ENCODE peak calls at places on chromosomes 5 and 9, in seven cellular contexts. J is kidney, A is IMR-90, F is Peyer's patch, B is ovary, V is lower lobe of right lung, Y is spleen. O is an unnamed sample.

GRCh38 chr5:131947445-131947844 is 2.0 kb upstream of the MEIKIN start:
- DNase-seq in B (no peak), A (no peak), J (no peak), F (no peak), V (no peak), Y (no peak), O (no peak)

GRCh38 chr9:4886698-4887097 is 94.0 kb downstream of the RCL1 start:
- DNase-seq in F (no peak), B (no peak), A (no peak), V (no peak), Y (no peak), J (no peak), O (no peak)

GRCh38 chr5:35852084-35852734 is 4.5 kb upstream of the IL7R start:
- DNase-seq in B (no peak), V (no peak), F (no peak), Y (no peak), J (no peak), A (peak), O (no peak)

GRCh38 chr5:94575196-94575595 is 43.2 kb downstream of the KIAA0825 start:
- DNase-seq in B (no peak), V (no peak), Y (no peak), F (no peak), J (no peak), A (no peak), O (no peak)

GRCh38 chr5:68070641-68071191 is 144.8 kb upstream of the PIK3R1 start:
- DNase-seq in J (no peak), F (no peak), A (no peak), B (no peak), Y (no peak), V (no peak), O (no peak)

GRCh38 chr5:112555691-112556090 is 136.6 kb upstream of the EPB41L4A start:
- DNase-seq in V (no peak), J (no peak), A (peak), B (no peak), Y (no peak), F (no peak), O (no peak)

GRCh38 chr5:35319231-35320002 is 89.1 kb upstream of the PRLR start:
- DNase-seq in A (peak), V (peak), J (peak), Y (no peak), B (no peak), F (peak), O (peak)

GRCh38 chr9:17269799-17270198 is 135.0 kb downstream of the CNTLN start:
- DNase-seq in J (no peak), Y (no peak), F (no peak), A (no peak), B (no peak), V (no peak), O (no peak)

GRCh38 chr9:80899208-80899607 is 790.1 kb downstream of the TLE1 start:
- DNase-seq in Y (no peak), J (no peak), V (no peak), B (no peak), A (peak), F (no peak), O (no peak)

GRCh38 chr5:115414406-115415142 is 118.1 kb upstream of the CCDC112 start:
- DNase-seq in F (peak), V (peak), B (no peak), Y (no peak), J (no peak), A (peak), O (peak)

GRCh38 chr9:80622508-80622907 is 1050.7 kb downstream of the TLE4 start:
- DNase-seq in F (no peak), Y (no peak), B (no peak), A (no peak), J (no peak), V (no peak), O (no peak)

GRCh38 chr5:111968459-111968858 is 211.5 kb upstream of the NREP start:
- DNase-seq in F (no peak), B (no peak), J (no peak), A (peak), V (no peak), Y (no peak), O (no peak)

GRCh38 chr5:32506251-32506661 is 61.7 kb upstream of the ZFR start:
- DNase-seq in Y (no peak), B (no peak), J (no peak), V (no peak), F (no peak), A (peak), O (no peak)

GRCh38 chr9:13110766-13111400 is 168.6 kb downstream of the MPDZ start:
- DNase-seq in F (no peak), B (peak), J (no peak), V (no peak), A (no peak), Y (no peak), O (no peak)

GRCh38 chr9:89608646-89609335 is 4.0 kb downstream of the GADD45G start:
- DNase-seq in A (no peak), Y (no peak), J (no peak), B (peak), V (no peak), F (no peak), O (no peak)

GRCh38 chr5:72358925-72359324 is 38.8 kb downstream of the PTCD2 start:
- DNase-seq in B (no peak), V (no peak), Y (no peak), A (no peak), F (no peak), J (no peak), O (no peak)

GRCh38 chr9:92341578-92341977 is 15.8 kb downstream of the CENPP start:
- DNase-seq in V (no peak), B (no peak), F (no peak), J (no peak), Y (no peak), A (no peak), O (no peak)

GRCh38 chr5:149228610-149229297 is 42.9 kb upstream of the AFAP1L1 start:
- DNase-seq in V (no peak), Y (no peak), B (no peak), J (no peak), F (peak), A (peak), O (peak)

GRCh38 chr9:93464395-93464794 is 11.0 kb upstream of the FAM120AOS start:
- DNase-seq in Y (no peak), B (no peak), V (no peak), A (no peak), J (no peak), F (no peak), O (no peak)

GRCh38 chr5:95626701-95627100 is 6.8 kb downstream of the GPR150 start:
- DNase-seq in B (no peak), V (no peak), J (no peak), Y (no peak), A (no peak), F (no peak), O (no peak)

GRCh38 chr5:97231025-97231636 is 48.1 kb upstream of the RIOK2 start:
- DNase-seq in Y (no peak), J (no peak), B (no peak), A (peak), F (peak), V (no peak), O (peak)

GRCh38 chr5:33180900-33181299 is 259.9 kb upstream of the TARS1 start:
- DNase-seq in B (no peak), A (peak), Y (no peak), J (no peak), F (no peak), V (no peak), O (no peak)

GRCh38 chr9:10232352-10232930 is 380.4 kb downstream of the PTPRD start:
- DNase-seq in A (peak), J (no peak), F (no peak), Y (no peak), B (no peak), V (no peak), O (no peak)

GRCh38 chr5:62111428-62111827 is 194.6 kb upstream of the KIF2A start:
- DNase-seq in J (no peak), F (no peak), A (no peak), V (no peak), B (no peak), Y (no peak), O (no peak)

GRCh38 chr5:143102414-143102813 is 301.1 kb downstream of the NR3C1 start:
- DNase-seq in A (no peak), B (no peak), Y (no peak), J (peak), F (no peak), V (no peak), O (no peak)

GRCh38 chr5:57700072-57700471 is 217.5 kb upstream of the ACTBL2 start:
- DNase-seq in J (no peak), V (no peak), Y (no peak), B (no peak), F (no peak), A (no peak), O (no peak)
- H3K27ac ChIP-seq in J (no peak), V (no peak), Y (no peak), B (no peak), F (no peak), A (no peak), O (no peak)

GRCh38 chr5:136979131-136979530 is 520.0 kb downstream of the SPOCK1 start:
- DNase-seq in B (no peak), F (no peak), J (no peak), A (peak), Y (no peak), V (no peak), O (no peak)
- H3K27ac ChIP-seq in B (no peak), F (no peak), J (no peak), A (no peak), Y (no peak), V (no peak), O (no peak)

DNA sequence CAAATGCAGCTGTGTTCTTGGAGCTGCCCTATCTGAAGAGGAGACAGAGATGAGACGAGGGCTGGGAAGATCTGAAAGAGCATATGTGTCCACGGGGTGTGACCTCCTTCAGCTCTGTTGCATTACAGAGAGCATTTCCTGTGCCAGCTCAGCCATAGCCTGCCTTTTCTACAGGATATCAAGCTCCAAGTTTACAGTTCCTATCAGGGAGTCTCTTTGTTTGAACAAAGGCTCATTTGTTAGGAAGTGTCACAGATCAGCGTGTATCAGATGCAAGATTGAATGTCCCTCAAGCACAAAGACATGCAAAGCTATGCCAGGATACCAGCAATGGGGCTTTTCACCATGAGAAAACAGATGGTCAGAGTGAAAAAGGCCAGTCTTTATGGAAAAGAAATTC is 263.4 kb upstream of the RGMB start:
- DNase-seq in A (peak), F (peak), V (no peak), B (no peak), Y (no peak), J (no peak), O (peak)
- H3K27ac ChIP-seq in A (no peak), F (no peak), V (no peak), B (no peak), Y (no peak), J (no peak), O (peak)

GRCh38 chr5:38831909-38832308 is 13.9 kb upstream of the OSMR start:
- DNase-seq in Y (no peak), B (no peak), V (no peak), F (no peak), A (peak), J (no peak), O (no peak)

GRCh38 chr5:38832810-38833209 is 13.0 kb upstream of the OSMR start:
- DNase-seq in B (no peak), A (no peak), V (no peak), J (no peak), Y (no peak), F (no peak), O (no peak)

GRCh38 chr5:38837932-38838331 is 7.9 kb upstream of the OSMR start:
- DNase-seq in B (no peak), J (no peak), Y (no peak), V (no peak), A (no peak), F (no peak), O (no peak)

GRCh38 chr5:38837416-38837815 is 8.4 kb upstream of the OSMR start:
- DNase-seq in F (no peak), V (no peak), J (no peak), A (peak), B (no peak), Y (no peak), O (no peak)

DNA sequence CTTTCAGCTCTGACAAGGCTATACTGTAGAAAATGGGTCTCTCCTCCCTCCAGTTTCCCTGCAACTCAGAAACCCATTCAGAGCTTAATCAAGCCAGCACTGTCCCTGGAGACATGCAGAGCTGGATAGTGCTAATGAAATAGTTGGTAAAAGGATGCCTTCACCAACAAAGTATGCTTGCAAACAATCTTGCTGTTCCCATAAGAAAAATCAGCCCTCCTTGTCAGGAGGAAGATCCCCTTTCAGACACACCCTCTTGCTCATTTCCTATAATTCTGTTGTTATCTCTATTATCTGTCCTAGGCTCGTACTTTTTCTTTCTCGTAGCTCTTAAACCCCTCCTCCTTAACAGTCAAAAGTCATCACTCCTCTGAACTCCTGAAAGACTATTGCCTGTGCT is 9.9 kb upstream of the OSMR start:
- DNase-seq in A (peak), Y (no peak), B (no peak), V (no peak), F (no peak), J (no peak), O (no peak)
- H3K27ac ChIP-seq in A (no peak), Y (no peak), B (no peak), V (peak), F (no peak), J (peak), O (no peak)

DNA sequence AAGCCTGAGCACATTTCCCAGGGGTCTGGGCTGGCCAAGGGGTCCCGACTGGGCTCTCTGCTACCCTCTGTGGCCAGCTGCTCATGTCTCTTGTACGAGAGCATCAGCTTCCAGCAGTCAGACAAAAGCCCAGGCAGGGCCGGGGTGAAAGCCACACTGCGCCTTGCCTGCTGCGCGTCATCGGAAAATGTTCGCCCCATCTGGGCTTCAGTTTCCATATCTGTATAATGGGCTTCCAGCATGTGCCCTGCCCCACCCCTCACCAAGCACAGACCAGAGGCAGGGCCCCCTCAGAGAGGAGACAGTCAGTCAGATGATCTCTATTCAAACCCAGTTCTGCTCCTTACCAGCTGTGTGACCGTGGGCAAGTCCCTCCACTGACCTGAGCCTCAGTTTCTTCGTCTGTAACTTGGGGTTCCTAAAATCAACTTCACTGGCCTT is 8.0 kb upstream of the GRHPR start:
- DNase-seq in F (no peak), Y (peak), J (no peak), B (no peak), V (no peak), A (no peak), O (no peak)
- H3K27ac ChIP-seq in F (no peak), Y (no peak), J (no peak), B (no peak), V (peak), A (peak), O (no peak)

DNA sequence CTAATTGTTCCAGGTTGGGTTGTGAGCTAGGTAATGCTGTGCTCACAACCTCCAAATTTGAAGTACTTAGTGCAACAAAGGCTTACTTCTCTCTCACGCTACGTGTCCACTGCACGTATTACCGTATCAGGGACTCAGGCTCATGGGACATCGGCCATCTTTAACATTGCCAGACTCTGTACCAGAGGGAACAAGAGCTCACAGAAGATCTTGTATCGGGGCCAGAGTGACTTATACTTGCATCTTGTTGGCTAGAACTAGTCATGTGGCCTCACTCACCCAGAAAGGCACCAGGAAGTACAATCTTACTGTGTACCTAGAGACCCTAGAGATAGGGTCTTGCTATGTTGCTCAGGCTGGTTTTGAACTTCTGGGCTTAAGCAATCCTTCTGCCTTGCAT is 81.1 kb upstream of the KLF9 start:
- DNase-seq in F (no peak), J (no peak), V (no peak), B (no peak), Y (no peak), A (no peak), O (no peak)
- H3K27ac ChIP-seq in F (no peak), J (no peak), V (no peak), B (no peak), Y (peak), A (no peak), O (no peak)

DNA sequence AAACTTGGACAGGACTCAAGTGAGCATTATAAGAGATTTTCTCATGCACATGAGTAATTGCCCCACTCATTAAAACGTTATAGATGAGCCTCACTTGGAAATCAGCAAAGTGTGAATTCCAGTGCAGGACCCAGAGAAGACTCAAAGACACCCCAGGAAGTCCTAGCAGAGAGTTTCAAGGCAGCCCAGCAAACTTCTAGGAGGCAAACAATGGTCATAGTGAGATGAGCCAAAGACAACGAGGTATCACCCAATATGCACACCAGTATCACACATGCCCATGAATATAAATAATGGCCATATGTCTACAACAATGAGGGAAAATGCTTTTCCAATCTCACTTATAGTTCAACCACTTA is 245.9 kb downstream of the ACTL7B start:
- DNase-seq in B (no peak), F (no peak), J (no peak), Y (no peak), V (no peak), A (no peak), O (no peak)
- H3K27ac ChIP-seq in B (no peak), F (no peak), J (no peak), Y (no peak), V (no peak), A (no peak), O (no peak)

GRCh38 chr9:97987490-97987889 is 4.3 kb downstream of the ANP32B start:
- DNase-seq in F (no peak), J (no peak), B (no peak), Y (no peak), V (no peak), A (no peak), O (no peak)
- H3K27ac ChIP-seq in F (no peak), J (no peak), B (no peak), Y (no peak), V (no peak), A (no peak), O (no peak)

GRCh38 chr9:68462004-68462775 is 78.5 kb downstream of the TMEM252 start:
- DNase-seq in V (no peak), A (no peak), B (no peak), F (no peak), J (no peak), Y (no peak), O (no peak)
- H3K27ac ChIP-seq in V (no peak), A (no peak), B (no peak), F (peak), J (no peak), Y (peak), O (peak)

O was measured in transverse colon.